ENCODE peak calls at places on chromosomes 4 and X, in seven cellular contexts. U is endodermal cell, K is osteoblast, H is adrenal gland, N is breast epithelium, J is ovary, M is cardiac fibroblast. G is an unnamed sample.

GRCh38 chr4:183140911-183141320 is 41.9 kb downstream of the WWC2 start:
- DNase-seq in U (no peak), K (peak; percentile 14), H (no peak), N (no peak), J (no peak), M (peak; percentile 86), G (peak; percentile 71)

GRCh38 chr4:155419266-155419665 is 42.5 kb upstream of the MAP9 start:
- DNase-seq in U (no peak), K (no peak), H (no peak), N (no peak), J (no peak), M (peak; percentile 75), G (no peak)

GRCh38 chr4:85717847-85718246 is 242.9 kb downstream of the ARHGAP24 start:
- DNase-seq in U (no peak), K (no peak), H (no peak), N (no peak), J (no peak), M (no peak), G (no peak)

GRCh38 chr4:15982833-15983528 is 20.0 kb upstream of the FGFBP2 start:
- DNase-seq in U (peak; percentile 53), K (no peak), H (no peak), N (no peak), J (no peak), M (peak; percentile 19), G (peak; percentile 4)

GRCh38 chrX:56978172-56978571 is 17.2 kb downstream of the SPIN3 start:
- DNase-seq in U (peak; percentile 78), K (peak; percentile 39), H (peak; percentile 53), N (no peak), J (no peak), M (peak; percentile 60), G (peak; percentile 35)

GRCh38 chr4:100494166-100494565 is 23.7 kb downstream of the EMCN start:
- DNase-seq in U (no peak), K (no peak), H (no peak), N (no peak), J (no peak), M (peak; percentile 35), G (peak; percentile 43)

GRCh38 chr4:166091146-166091545 is 218.1 kb downstream of the TLL1 start:
- DNase-seq in U (no peak), K (no peak), H (no peak), N (no peak), J (no peak), M (peak; percentile 20), G (no peak)

GRCh38 chr4:37799941-37800554 is 26.4 kb upstream of the PGM2 start:
- DNase-seq in U (no peak), K (no peak), H (no peak), N (no peak), J (no peak), M (peak; percentile 59), G (no peak)

GRCh38 chr4:8035371-8035780 is 95.7 kb upstream of the AFAP1 start:
- DNase-seq in U (no peak), K (peak; percentile 99), H (no peak), N (no peak), J (no peak), M (peak; percentile 41), G (peak; percentile 52)

GRCh38 chr4:18691431-18692200 is 670.1 kb upstream of the LCORL start:
- DNase-seq in U (peak; percentile 95), K (no peak), H (no peak), N (no peak), J (no peak), M (no peak), G (no peak)

GRCh38 chr4:13484749-13485345 is 707 bp upstream of the RAB28 start:
- DNase-seq in U (no peak), K (peak; percentile 77), H (no peak), N (no peak), J (no peak), M (peak; percentile 55), G (peak; percentile 26)

GRCh38 chrX:2928127-2928582 is 984 bp downstream of the ARSD start:
- DNase-seq in U (no peak), K (peak; percentile 82), H (peak; percentile 55), N (peak; percentile 52), J (peak; percentile 70), M (no peak), G (no peak)

GRCh38 chr4:52028970-52029369 is 8.8 kb upstream of the LRRC66 start:
- DNase-seq in U (no peak), K (no peak), H (no peak), N (no peak), J (no peak), M (peak; percentile 60), G (peak; percentile 79)

GRCh38 chrX:2693123-2693438 is 2.0 kb downstream of the CD99 start:
- DNase-seq in U (no peak), K (no peak), H (no peak), N (no peak), J (no peak), M (no peak), G (no peak)

GRCh38 chrX:18997916-18998315 is 14.0 kb upstream of the PHKA2 start:
- DNase-seq in U (peak; percentile 54), K (no peak), H (no peak), N (no peak), J (no peak), M (peak; percentile 10), G (no peak)

GRCh38 chr4:57190651-57191481 is 80.7 kb upstream of the IGFBP7 start:
- DNase-seq in U (peak; percentile 94), K (no peak), H (no peak), N (no peak), J (no peak), M (peak; percentile 55), G (peak; percentile 27)

GRCh38 chr4:184795214-184795844 is 30.4 kb downstream of the ACSL1 start:
- DNase-seq in U (no peak), K (no peak), H (no peak), N (no peak), J (no peak), M (peak; percentile 14), G (no peak)

DNA sequence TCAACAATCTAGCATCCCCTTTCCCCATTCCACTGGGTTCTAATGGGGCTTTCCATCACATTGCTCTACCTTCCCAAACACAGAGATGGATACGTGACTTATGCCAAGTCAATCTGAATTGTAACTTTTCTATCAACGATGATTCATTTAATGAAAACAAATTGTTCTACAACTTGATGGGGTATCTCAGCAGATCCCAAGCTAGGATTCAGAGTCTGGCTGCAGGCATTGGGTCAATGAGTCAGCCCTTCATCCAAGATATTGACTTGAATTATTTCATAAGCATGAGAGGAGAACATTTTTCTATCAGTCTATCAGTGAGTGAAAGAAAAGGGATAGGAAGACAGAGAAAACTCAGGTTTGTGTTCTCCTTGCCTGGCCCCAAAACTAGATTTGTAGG is 15.0 kb upstream of the HPGDS start:
- DNase-seq in U (no peak), K (peak; percentile 55), H (no peak), N (no peak), J (no peak), M (peak; percentile 52), G (no peak)
- TF ChIP-seq CTCF in U (no peak), K (no peak), H (no peak), N (no peak), J (no peak), M (no peak), G (no peak)

GRCh38 chr4:110055014-110055768 is 142.5 kb downstream of the EGF start:
- DNase-seq in U (no peak), K (no peak), H (no peak), N (no peak), J (no peak), M (peak; percentile 39), G (no peak)

GRCh38 chr4:110046588-110047049 is 133.9 kb downstream of the EGF start:
- DNase-seq in U (no peak), K (no peak), H (no peak), N (no peak), J (no peak), M (no peak), G (peak; percentile 6)

DNA sequence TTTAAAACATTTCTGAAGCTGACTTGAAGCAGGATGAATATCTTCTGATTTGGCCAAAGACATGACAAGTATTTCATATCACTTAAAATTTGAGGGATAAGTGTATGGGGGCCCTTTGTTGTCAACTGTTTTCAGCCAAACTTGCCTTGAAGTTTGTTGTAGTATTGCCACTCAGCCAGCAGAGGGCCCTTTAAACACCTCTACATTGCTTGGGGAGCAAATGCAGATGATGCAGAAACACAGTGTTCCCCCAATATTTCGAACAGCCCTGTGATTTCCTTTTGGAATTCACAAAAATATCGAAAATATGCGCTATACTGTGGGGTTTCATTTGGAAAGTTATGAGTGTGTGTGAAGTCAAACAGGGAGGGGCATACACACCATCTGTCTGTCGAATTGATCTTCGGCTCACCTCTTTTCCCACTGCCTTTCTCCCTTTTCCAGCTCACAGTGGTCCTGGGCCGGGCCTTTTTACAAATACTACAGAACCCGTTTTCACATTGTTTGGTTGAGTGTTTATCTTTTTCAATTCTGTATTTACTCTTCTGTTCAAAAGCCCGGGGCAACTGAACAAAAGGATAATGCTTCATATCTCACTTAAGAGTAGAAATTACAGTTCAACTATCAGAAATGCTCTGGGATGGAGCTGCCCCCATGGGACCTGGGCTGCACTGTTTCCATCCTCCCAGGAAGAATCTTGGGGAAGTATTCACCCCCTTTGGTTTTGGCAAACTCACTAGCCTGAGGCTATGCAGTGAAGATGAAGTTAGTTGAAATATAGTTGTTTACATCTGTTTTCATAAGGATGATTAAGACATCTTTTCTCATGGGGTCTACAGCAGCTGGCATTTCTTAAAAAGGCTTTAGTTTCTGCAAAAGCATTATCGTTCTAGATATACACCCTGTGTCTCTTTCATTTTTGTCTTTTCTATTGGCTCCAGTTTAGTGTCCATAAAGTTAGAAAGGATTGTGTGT is 137.6 kb downstream of the EGF start:
- DNase-seq in U (peak; percentile 79), K (no peak), H (peak; percentile 80), N (no peak), J (no peak), M (peak; percentile 67), G (peak; percentile 52)
- TF ChIP-seq CTCF in U (peak; percentile 92), K (peak; percentile 85), H (peak; percentile 75), N (peak; percentile 52), J (no peak), M (peak; percentile 81), G (peak; percentile 87)

DNA sequence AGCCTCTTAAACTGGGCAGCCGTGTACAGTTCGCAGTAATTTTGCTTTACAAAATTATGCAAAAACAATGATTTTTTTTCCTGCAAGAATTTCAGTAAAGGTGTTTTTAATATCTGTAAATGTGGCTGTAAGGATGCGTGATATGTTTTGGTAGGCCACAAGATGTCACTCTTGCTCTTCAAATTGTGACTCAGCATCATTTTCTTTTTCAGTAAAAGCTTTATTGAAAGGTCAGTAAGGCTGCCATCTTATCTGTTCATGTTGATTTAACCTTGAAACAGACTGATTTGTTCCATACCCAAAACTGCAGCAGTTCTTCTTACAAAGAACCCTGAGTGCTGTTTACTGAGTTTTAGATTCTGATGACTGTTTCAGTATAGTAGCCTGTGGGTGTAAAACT is 39.9 kb downstream of the TXLNG start:
- DNase-seq in U (no peak), K (no peak), H (no peak), N (no peak), J (no peak), M (peak; percentile 67), G (peak; percentile 44)
- TF ChIP-seq CTCF in U (peak; percentile 82), K (peak; percentile 68), H (peak; percentile 68), N (no peak), J (peak; percentile 72), M (peak; percentile 29), G (peak; percentile 73)

GRCh38 chr4:159227984-159228383 is 125.1 kb downstream of the RAPGEF2 start:
- DNase-seq in U (peak; percentile 70), K (peak; percentile 55), H (peak; percentile 91), N (no peak), J (peak; percentile 41), M (peak; percentile 93), G (peak; percentile 52)
- TF ChIP-seq CTCF in U (no peak), K (no peak), H (peak; percentile 24), N (no peak), J (no peak), M (peak; percentile 42), G (no peak)

G was measured in HFFc6.